ENCODE peak calls at places on chromosomes 5 and 9, in nine cellular contexts. B is neural crest cell; Q is BE2C; M is HL-60; I is thyroid gland; L is cardiac muscle cell; H is CD4-positive, alpha-beta T cell; K is fibroblast of lung; X is AG04450. D is an unnamed sample.

GRCh38 chr5:25688156-25688555 is 1043.4 kb upstream of the CDH10 start:
- DNase-seq in B (no peak), Q (no peak), M (no peak), I (no peak), L (no peak), H (no peak), K (no peak), X (no peak), D (no peak)

GRCh38 chr5:172766287-172767104 is 4.5 kb downstream of the DUSP1 start:
- DNase-seq in B (no peak), Q (no peak), M (no peak), I (peak; percentile 90), L (peak; percentile 86), H (no peak), K (peak; percentile 94), X (no peak), D (no peak)

GRCh38 chr5:56190500-56190899 is 42.6 kb downstream of the ANKRD55 start:
- DNase-seq in B (no peak), Q (no peak), M (no peak), I (peak; percentile 18), L (peak; percentile 87), H (peak; percentile 48), K (peak; percentile 76), X (no peak), D (no peak)

GRCh38 chr9:74577956-74578355 is 80.8 kb downstream of the RORB start:
- DNase-seq in B (no peak), Q (no peak), M (no peak), I (no peak), L (no peak), H (no peak), K (peak; percentile 8), X (no peak), D (no peak)

GRCh38 chr9:114283551-114284111 is 39.3 kb upstream of the ORM1 start:
- DNase-seq in B (no peak), Q (peak; percentile 9), M (no peak), I (no peak), L (no peak), H (no peak), K (no peak), X (no peak), D (peak; percentile 10)

GRCh38 chr9:81648891-81649290 is 40.5 kb downstream of the TLE1 start:
- DNase-seq in B (no peak), Q (no peak), M (no peak), I (no peak), L (no peak), H (no peak), K (no peak), X (no peak), D (no peak)

GRCh38 chr5:53779541-53779981 is 219.1 kb downstream of the NDUFS4 start:
- DNase-seq in B (no peak), Q (no peak), M (no peak), I (peak; percentile 14), L (peak; percentile 79), H (no peak), K (peak; percentile 50), X (peak; percentile 21), D (no peak)

GRCh38 chr5:107542428-107542827 is 128.3 kb downstream of the EFNA5 start:
- DNase-seq in B (no peak), Q (peak; percentile 93), M (no peak), I (peak; percentile 35), L (peak; percentile 95), H (no peak), K (peak; percentile 90), X (no peak), D (no peak)

GRCh38 chr5:134794136-134794535 is 35.6 kb downstream of the DDX46 start:
- DNase-seq in B (no peak), Q (no peak), M (no peak), I (no peak), L (peak; percentile 34), H (no peak), K (no peak), X (no peak), D (no peak)

GRCh38 chr5:72611111-72611724 is 104.0 kb upstream of the ZNF366 start:
- DNase-seq in B (peak; percentile 64), Q (peak; percentile 85), M (no peak), I (peak; percentile 85), L (peak; percentile 89), H (peak; percentile 21), K (peak; percentile 84), X (peak; percentile 46), D (peak; percentile 81)

GRCh38 chr9:95174038-95174437 is 143.5 kb downstream of the FANCC start:
- DNase-seq in B (no peak), Q (no peak), M (no peak), I (no peak), L (no peak), H (no peak), K (no peak), X (no peak), D (no peak)
- TF ChIP-seq CTCF in B (no peak), Q (no peak), M (no peak), I (no peak), L (no peak), H (no peak), K (no peak), X (no peak), D (no peak)

DNA sequence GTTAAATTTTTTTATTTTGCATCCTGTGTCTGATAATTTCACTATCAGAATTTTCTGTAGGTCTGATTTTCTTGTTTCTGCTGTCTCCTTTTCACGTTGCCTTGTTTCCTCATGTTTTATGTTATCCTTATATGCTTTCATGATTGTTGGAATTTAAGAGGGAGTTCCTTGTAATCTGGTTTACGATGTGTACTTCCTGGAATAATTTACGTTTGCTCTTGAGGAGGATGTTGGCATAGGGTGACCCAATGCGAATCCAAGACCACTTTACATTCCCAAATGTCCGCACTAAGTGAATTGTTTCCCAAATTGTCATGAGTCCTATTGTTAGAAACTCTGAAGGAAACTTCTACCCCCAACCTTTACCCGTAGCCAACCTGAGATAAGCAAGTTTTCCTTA is 80.3 kb downstream of the ADAMTSL1 start:
- DNase-seq in B (no peak), Q (no peak), M (no peak), I (no peak), L (no peak), H (no peak), K (no peak), X (no peak), D (no peak)
- TF ChIP-seq CTCF in B (no peak), Q (no peak), M (no peak), I (no peak), L (no peak), H (no peak), K (no peak), X (no peak), D (no peak)

GRCh38 chr5:5726401-5726800 is 303.9 kb downstream of the ICE1 start:
- DNase-seq in B (no peak), Q (no peak), M (no peak), I (no peak), L (no peak), H (no peak), K (no peak), X (no peak), D (no peak)
- TF ChIP-seq CTCF in B (no peak), Q (peak; percentile 25), M (no peak), I (no peak), L (no peak), H (no peak), K (no peak), X (no peak), D (no peak)

DNA sequence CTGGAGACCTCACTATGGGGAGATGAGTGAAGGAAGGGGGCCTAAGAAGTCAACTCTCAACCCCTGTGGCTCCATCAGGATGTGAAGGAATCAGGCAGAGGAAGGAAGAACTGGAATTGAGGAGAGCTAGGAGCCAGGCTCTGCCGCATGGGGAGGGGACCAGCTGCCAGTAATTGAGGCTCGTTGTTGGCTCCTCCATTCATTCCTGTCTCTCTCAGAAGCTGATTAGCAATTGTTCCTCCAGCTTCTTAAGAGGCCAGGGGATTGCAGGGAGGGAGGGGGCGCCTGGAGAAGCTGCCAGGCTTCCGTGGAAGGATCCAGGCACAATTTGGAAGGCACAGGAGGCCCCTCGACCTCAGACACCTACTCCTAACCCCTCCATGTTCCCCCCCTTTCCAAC is 20.5 kb upstream of the TTLL11 start:
- DNase-seq in B (no peak), Q (no peak), M (no peak), I (no peak), L (no peak), H (no peak), K (no peak), X (no peak), D (no peak)
- TF ChIP-seq CTCF in B (no peak), Q (no peak), M (no peak), I (no peak), L (no peak), H (no peak), K (no peak), X (no peak), D (no peak)

GRCh38 chr5:137465930-137466329 is 33.2 kb downstream of the SPOCK1 start:
- DNase-seq in B (no peak), Q (no peak), M (no peak), I (no peak), L (no peak), H (no peak), K (no peak), X (no peak), D (no peak)

GRCh38 chr5:137462816-137463520 is 36.2 kb downstream of the SPOCK1 start:
- DNase-seq in B (no peak), Q (no peak), M (no peak), I (no peak), L (no peak), H (no peak), K (no peak), X (no peak), D (no peak)

GRCh38 chr5:137466888-137467287 is 32.2 kb downstream of the SPOCK1 start:
- DNase-seq in B (no peak), Q (no peak), M (no peak), I (peak; percentile 84), L (peak; percentile 40), H (no peak), K (no peak), X (no peak), D (no peak)

GRCh38 chr5:137461636-137462596 is 37.2 kb downstream of the SPOCK1 start:
- DNase-seq in B (no peak), Q (peak; percentile 20), M (no peak), I (no peak), L (no peak), H (no peak), K (no peak), X (no peak), D (no peak)
- TF ChIP-seq CTCF in B (no peak), Q (peak; percentile 28), M (no peak), I (no peak), L (peak; percentile 9), H (no peak), K (no peak), X (no peak), D (no peak)

GRCh38 chr5:93899026-93899600 is 157.7 kb upstream of the POU5F2 start:
- DNase-seq in B (no peak), Q (no peak), M (no peak), I (no peak), L (peak; percentile 8), H (no peak), K (no peak), X (no peak), D (no peak)
- TF ChIP-seq CTCF in B (peak; percentile 69), Q (peak; percentile 59), M (peak; percentile 2), I (no peak), L (peak; percentile 43), H (peak; percentile 48), K (peak; percentile 44), X (peak; percentile 52), D (peak; percentile 75)

DNA sequence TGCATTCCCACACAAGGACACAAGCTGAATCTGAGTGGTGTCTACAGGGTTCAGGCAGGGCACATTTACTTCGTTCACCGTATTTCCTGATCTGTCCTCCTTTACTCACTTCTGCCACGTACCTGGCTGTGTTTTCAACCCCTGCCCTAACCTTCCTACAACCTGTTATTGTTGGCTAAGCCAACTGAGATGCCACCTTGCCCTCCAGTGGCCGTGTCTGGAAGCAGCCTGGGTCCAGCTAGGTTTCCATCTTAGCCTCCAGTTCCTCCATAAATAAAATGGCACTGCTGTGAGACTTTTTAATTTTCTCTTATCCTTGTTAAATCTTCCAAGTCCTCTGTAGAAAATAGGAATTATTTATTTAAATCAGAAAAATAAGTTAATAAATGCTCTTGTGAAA is 64.8 kb downstream of the ATP10B start:
- DNase-seq in B (no peak), Q (peak; percentile 18), M (no peak), I (peak; percentile 58), L (no peak), H (no peak), K (no peak), X (no peak), D (no peak)
- TF ChIP-seq CTCF in B (peak; percentile 53), Q (peak; percentile 35), M (no peak), I (peak; percentile 42), L (no peak), H (no peak), K (no peak), X (peak; percentile 25), D (peak; percentile 25)